ENCODE peak calls at places on chromosome 13, in four cellular contexts. F, Q, I and N are unnamed samples.

GRCh38 chr13:54643863-54644262 is 1615.2 kb downstream of the OLFM4 start:
- DNase-seq in I (no peak), F (no peak), Q (no peak), N (no peak)

GRCh38 chr13:59728896-59729545 is 434.7 kb downstream of the DIAPH3 start:
- DNase-seq in Q (no peak), I (no peak), F (no peak), N (no peak)

GRCh38 chr13:80030491-80030890 is 310.4 kb downstream of the SPRY2 start:
- DNase-seq in F (no peak), I (peak), Q (no peak), N (no peak)

GRCh38 chr13:87524775-87525174 is 146.4 kb upstream of the SLITRK5 start:
- DNase-seq in I (no peak), Q (no peak), F (no peak), N (no peak)

GRCh38 chr13:102903659-102904407 is 58.0 kb downstream of the ERCC5 start:
- DNase-seq in F (no peak), Q (peak), I (no peak), N (peak)

GRCh38 chr13:33119022-33119735 is 103.0 kb downstream of the KL start:
- DNase-seq in I (no peak), Q (no peak), F (no peak), N (no peak)

GRCh38 chr13:39870197-39870746 is 214.8 kb downstream of the COG6 start:
- DNase-seq in I (peak), F (no peak), Q (no peak), N (no peak)

GRCh38 chr13:23480324-23480723 is 46.8 kb upstream of the SACS start:
- DNase-seq in I (no peak), Q (no peak), F (no peak), N (no peak)

GRCh38 chr13:109243311-109243951 is 543.0 kb downstream of the IRS2 start:
- DNase-seq in F (no peak), Q (peak), I (no peak), N (peak)

GRCh38 chr13:113742000-113742441 is 17.0 kb upstream of the TMEM255B start:
- DNase-seq in I (no peak), Q (peak), F (no peak), N (peak)